ENCODE peak calls at places on chromosome 2, in six cellular contexts. B is CD8-positive, alpha-beta memory T cell; F is CD4-positive, CD25-positive, alpha-beta regulatory T cell; K is AG10803; G is ovary; M is naive thymus-derived CD4-positive, alpha-beta T cell. C is an unnamed sample.

GRCh38 chr2:240133401-240133800 is 2.7 kb downstream of the COPS9 start:
- DNase-seq in B (no peak), M (no peak), G (peak), K (no peak), F (no peak), C (no peak)

GRCh38 chr2:143955416-143956075 is 564.4 kb downstream of the ZEB2 start:
- DNase-seq in M (no peak), G (no peak), K (peak), F (no peak), B (no peak), C (peak)

GRCh38 chr2:225070811-225071210 is 28.5 kb upstream of the DOCK10 start:
- DNase-seq in F (no peak), M (no peak), G (no peak), K (no peak), B (no peak), C (no peak)

GRCh38 chr2:54599326-54599710 is 124.1 kb upstream of the EML6 start:
- DNase-seq in G (no peak), F (no peak), K (peak), M (no peak), B (no peak), C (no peak)

GRCh38 chr2:59727191-59727590 is 826.3 kb downstream of the BCL11A start:
- DNase-seq in F (no peak), M (no peak), G (no peak), K (no peak), B (no peak), C (no peak)

GRCh38 chr2:218322756-218323525 is 30.6 kb upstream of the TMBIM1 start:
- DNase-seq in F (peak), G (peak), M (peak), B (peak), K (peak), C (peak)

GRCh38 chr2:212536385-212537310 is 2.0 kb downstream of the ERBB4 start:
- DNase-seq in F (no peak), B (no peak), M (no peak), K (no peak), G (peak), C (no peak)

GRCh38 chr2:26067980-26068507 is 34.2 kb downstream of the RAB10 start:
- DNase-seq in B (no peak), G (no peak), F (no peak), K (no peak), M (no peak), C (no peak)

GRCh38 chr2:176710657-176711197 is 441.5 kb downstream of the MTX2 start:
- DNase-seq in F (no peak), K (no peak), M (no peak), G (no peak), B (no peak), C (peak)

GRCh38 chr2:24871852-24872323 is 48.1 kb downstream of the ADCY3 start:
- DNase-seq in M (no peak), B (no peak), G (no peak), F (no peak), K (no peak), C (no peak)

GRCh38 chr2:216918088-216918680 is 58.3 kb upstream of the TNP1 start:
- DNase-seq in F (no peak), B (no peak), M (no peak), K (peak), G (no peak), C (peak)

GRCh38 chr2:152200562-152201465 is 25.3 kb upstream of the STAM2 start:
- DNase-seq in F (no peak), G (peak), K (peak), B (no peak), M (no peak), C (peak)

GRCh38 chr2:239278941-239279365 is 121.9 kb downstream of the HDAC4 start:
- DNase-seq in M (no peak), B (no peak), K (peak), G (no peak), F (no peak), C (peak)

GRCh38 chr2:179017958-179018357 is 32.0 kb downstream of the CCDC141 start:
- DNase-seq in M (no peak), G (no peak), K (no peak), B (no peak), F (no peak), C (no peak)

GRCh38 chr2:14944562-14945346 is 312.2 kb downstream of the LRATD1 start:
- DNase-seq in F (no peak), G (no peak), M (no peak), K (peak), B (no peak), C (no peak)

GRCh38 chr2:219538488-219539294 is 4.9 kb downstream of the CHPF start:
- DNase-seq in B (no peak), K (no peak), G (no peak), M (no peak), F (no peak), C (no peak)

GRCh38 chr2:186695081-186695756 is 1.4 kb downstream of the FAM171B start:
- DNase-seq in K (peak), G (no peak), B (no peak), M (no peak), F (no peak), C (no peak)

GRCh38 chr2:154638768-154639167 is 59.7 kb upstream of the KCNJ3 start:
- DNase-seq in B (no peak), M (no peak), G (no peak), K (no peak), F (no peak), C (no peak)

GRCh38 chr2:54480025-54480424 is 23.9 kb downstream of the SPTBN1 start:
- DNase-seq in M (no peak), B (no peak), F (no peak), K (no peak), G (no peak), C (no peak)

GRCh38 chr2:145729481-145729880 is 1209.6 kb upstream of the ZEB2 start:
- DNase-seq in B (no peak), G (no peak), K (no peak), M (no peak), F (no peak), C (no peak)

GRCh38 chr2:172929644-172930043 is 146.0 kb upstream of the MAP3K20 start:
- DNase-seq in G (no peak), K (no peak), B (no peak), M (no peak), F (no peak), C (no peak)

GRCh38 chr2:172928754-172929153 is 146.9 kb upstream of the MAP3K20 start:
- DNase-seq in K (peak), F (no peak), G (no peak), B (no peak), M (no peak), C (peak)

GRCh38 chr2:172930871-172931255 is 144.8 kb upstream of the MAP3K20 start:
- DNase-seq in B (no peak), K (no peak), F (no peak), G (no peak), M (no peak), C (no peak)

GRCh38 chr2:172931256-172931894 is 144.3 kb upstream of the MAP3K20 start:
- DNase-seq in F (no peak), G (peak), M (no peak), K (no peak), B (no peak), C (no peak)

DNA sequence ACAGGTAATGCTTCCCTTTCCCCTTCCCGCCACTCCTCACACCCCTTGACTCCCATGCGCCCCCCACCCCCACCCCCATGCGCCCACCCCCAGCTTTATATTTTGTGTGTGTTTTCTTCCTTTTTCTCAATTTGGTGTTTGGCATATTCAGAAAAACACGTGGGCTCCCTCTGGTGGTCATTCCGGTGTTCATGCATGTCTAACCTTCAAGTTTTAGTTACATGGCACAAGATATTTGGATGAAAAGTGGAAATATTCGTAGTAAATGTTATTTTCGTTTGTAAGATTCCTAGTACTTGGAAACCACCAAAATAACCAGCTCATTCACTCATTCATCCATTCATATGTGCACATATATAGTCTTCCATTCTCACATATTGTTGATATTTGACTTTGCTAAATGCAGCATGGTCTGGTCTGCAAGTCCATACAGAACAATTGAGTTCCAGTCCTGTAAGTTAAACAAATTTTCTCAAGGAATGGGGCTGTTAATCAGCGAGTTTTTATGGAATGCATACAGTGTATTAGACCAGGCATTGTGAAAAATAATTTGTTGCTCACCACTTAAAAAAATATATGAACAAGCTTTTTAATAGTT is 143.6 kb upstream of the MAP3K20 start:
- DNase-seq in G (peak), K (peak), F (peak), B (peak), M (peak), C (no peak)
- H3K4me3 ChIP-seq in G (no peak), K (no peak), F (no peak), B (no peak), M (no peak), C (no peak)

GRCh38 chr2:112626604-112627059 is 19.1 kb upstream of the SLC20A1 start:
- DNase-seq in F (peak), G (peak), M (peak), K (peak), B (peak), C (peak)
- H3K4me3 ChIP-seq in F (peak), G (no peak), M (peak), K (peak), B (peak), C (peak)

GRCh38 chr2:9629222-9630000 is 1.4 kb downstream of the YWHAQ start:
- DNase-seq in M (no peak), G (no peak), B (no peak), K (peak), F (no peak), C (no peak)

GRCh38 chr2:9630001-9630749 is 622 bp downstream of the YWHAQ start:
- DNase-seq in K (peak), F (peak), G (peak), M (peak), B (peak), C (no peak)

GRCh38 chr2:9631976-9632700 is 1.3 kb upstream of the YWHAQ start:
- DNase-seq in M (no peak), B (no peak), G (no peak), K (no peak), F (no peak), C (peak)

GRCh38 chr2:9631484-9631819 is 655 bp upstream of the YWHAQ start:
- DNase-seq in G (no peak), F (no peak), K (no peak), M (no peak), B (no peak), C (no peak)

DNA sequence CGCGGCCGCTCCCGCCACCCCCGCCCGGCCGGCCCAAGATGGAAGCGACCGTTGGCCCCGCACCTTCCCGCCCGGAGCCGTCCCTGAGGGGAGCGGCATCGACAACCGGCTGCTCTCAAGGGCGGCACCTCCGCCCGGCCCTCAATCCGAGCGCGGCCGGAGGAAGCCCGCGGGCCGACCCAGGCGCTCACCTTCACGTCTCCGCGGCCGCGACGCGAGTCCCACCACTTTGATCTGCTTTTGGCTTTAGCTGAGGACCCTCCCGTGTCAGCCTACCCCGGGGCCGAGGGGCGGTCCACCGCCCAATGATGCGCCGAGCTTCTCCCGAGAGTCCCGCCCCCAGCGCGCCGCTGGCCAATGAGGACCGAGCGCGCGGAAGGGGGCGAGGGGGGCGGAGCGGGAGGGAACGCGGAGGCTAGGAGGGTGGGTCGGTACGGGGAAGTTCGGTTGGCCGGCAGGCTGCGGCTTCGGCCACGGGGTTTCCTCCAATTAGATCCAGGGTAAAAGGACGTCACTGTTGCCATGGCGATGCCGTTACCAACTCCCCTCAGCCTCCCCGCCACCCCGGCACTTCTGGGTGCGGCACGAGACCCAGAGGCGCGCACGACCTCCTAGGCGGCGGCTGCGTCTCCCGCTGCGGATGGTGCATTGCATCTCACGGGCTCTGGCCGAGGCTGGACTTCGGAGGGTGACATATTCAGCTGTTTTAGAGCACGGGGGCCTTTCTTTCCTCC is at the start of gene YWHAQ:
- DNase-seq in K (peak), B (peak), G (peak), M (peak), F (peak), C (peak)
- H3K4me3 ChIP-seq in K (peak), B (peak), G (peak), M (peak), F (peak), C (peak)

DNA sequence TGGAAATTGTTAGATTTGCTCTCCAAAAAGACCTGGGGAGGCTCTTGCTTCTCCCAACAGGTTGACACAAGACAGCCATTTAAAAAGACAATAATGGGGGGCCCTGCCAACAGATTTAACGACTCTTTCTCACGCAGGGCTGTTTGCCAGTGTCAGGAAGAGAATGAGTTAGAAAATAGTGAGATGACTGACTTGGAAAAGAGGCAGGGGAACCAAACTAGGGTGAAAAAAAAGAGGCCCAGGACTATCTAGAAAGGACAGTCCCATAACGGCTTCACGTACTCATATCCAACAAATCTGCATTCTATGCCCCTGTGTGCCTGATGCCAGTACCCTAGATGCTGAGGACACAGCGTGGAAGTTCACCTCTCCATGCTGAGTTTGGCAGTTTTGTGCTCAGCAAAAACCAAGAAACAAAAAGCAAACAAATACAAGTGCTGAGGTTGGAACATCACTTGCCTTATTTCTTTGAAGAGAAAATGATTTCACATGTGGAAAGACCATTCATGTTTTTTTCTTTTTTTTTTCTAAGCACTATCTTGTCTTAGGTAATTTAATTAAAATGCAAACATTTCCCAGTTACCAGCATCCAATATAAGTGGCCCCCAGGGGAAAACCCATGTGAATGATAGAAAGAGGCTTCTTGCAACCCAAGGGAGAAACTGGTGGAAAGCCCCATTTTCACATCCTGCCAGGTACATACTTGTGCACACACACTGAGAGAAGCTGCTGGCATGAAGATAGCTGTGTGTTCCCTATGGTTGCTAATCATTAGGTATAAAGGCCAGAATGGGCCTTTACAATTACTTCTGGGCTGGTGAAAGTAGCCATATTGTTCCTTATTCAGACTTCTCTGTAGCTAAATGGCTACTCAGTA is 10.6 kb upstream of the WIPF1 start:
- DNase-seq in M (no peak), G (no peak), B (no peak), F (no peak), K (no peak), C (no peak)
- H3K4me3 ChIP-seq in M (no peak), G (no peak), B (no peak), F (peak), K (no peak), C (no peak)

C was measured in skeletal muscle cell.